ENCODE peak calls at places on chromosomes 2 and 18, in ten cellular contexts. Z, O, A, K, R, Q, W, D, X and J are unnamed samples.

GRCh38 chr2:10940607-10941006 is 28.9 kb downstream of the KCNF1 start:
- DNase-seq in X (no peak), Z (no peak), D (no peak), K (no peak), A (no peak), Q (no peak), W (no peak), O (no peak), R (no peak), J (no peak)

GRCh38 chr2:210913461-210913860 is 357.1 kb downstream of the CPS1 start:
- DNase-seq in O (no peak), Q (no peak), D (no peak), R (no peak), Z (no peak), X (no peak), K (no peak), W (no peak), A (no peak), J (no peak)

GRCh38 chr2:217886720-217887309 is 116.0 kb downstream of the TNS1 start:
- DNase-seq in W (peak), X (peak), Z (peak), O (peak), R (peak), K (no peak), D (peak), Q (peak), A (peak), J (peak)

GRCh38 chr2:119387381-119388129 is 20.8 kb downstream of the DBI start:
- DNase-seq in D (no peak), Q (peak), W (peak), Z (peak), R (no peak), K (peak), O (peak), X (peak), A (peak), J (no peak)

GRCh38 chr2:19860022-19860421 is 41.8 kb downstream of the TTC32 start:
- DNase-seq in K (no peak), D (no peak), W (no peak), Q (no peak), O (no peak), A (no peak), Z (peak), X (no peak), R (no peak), J (no peak)

GRCh38 chr2:176117823-176118376 is 1.3 kb downstream of the HOXD10 start:
- DNase-seq in X (no peak), Z (no peak), O (no peak), W (no peak), Q (no peak), A (no peak), K (peak), R (no peak), D (no peak), J (no peak)

GRCh38 chr18:12015697-12016062 is 34.4 kb downstream of the IMPA2 start:
- DNase-seq in Q (peak), W (no peak), O (no peak), Z (peak), A (no peak), K (peak), D (peak), X (peak), R (no peak), J (no peak)

GRCh38 chr18:63074987-63075404 is 244.6 kb downstream of the BCL2 start:
- DNase-seq in R (no peak), W (peak), Q (peak), D (peak), Z (peak), K (peak), O (peak), X (peak), A (peak), J (peak)

GRCh38 chr2:239651859-239652258 is 251.0 kb upstream of the HDAC4 start:
- DNase-seq in K (no peak), Q (no peak), A (no peak), X (no peak), O (no peak), D (no peak), Z (no peak), R (no peak), W (no peak), J (no peak)

GRCh38 chr2:37324536-37324785 is 172 bp downstream of the PRKD3 start:
- DNase-seq in R (no peak), K (no peak), A (peak), D (peak), Z (peak), Q (no peak), W (no peak), O (peak), X (peak), J (no peak)

GRCh38 chr18:23226930-23227728 is 91.8 kb downstream of the CABLES1 start:
- DNase-seq in X (peak), A (no peak), D (no peak), W (no peak), Z (no peak), Q (no peak), R (no peak), O (no peak), K (peak), J (no peak)

GRCh38 chr18:3983351-3983969 is 471.6 kb downstream of the DLGAP1 start:
- DNase-seq in R (no peak), D (no peak), A (no peak), K (no peak), O (no peak), W (peak), Z (no peak), Q (no peak), X (no peak), J (no peak)

GRCh38 chr18:68763082-68763481 is 34.8 kb upstream of the CCDC102B start:
- DNase-seq in R (no peak), O (no peak), K (no peak), D (no peak), W (no peak), Z (no peak), Q (no peak), X (no peak), A (no peak), J (no peak)

GRCh38 chr2:183709829-183710228 is 585.6 kb downstream of the NUP35 start:
- DNase-seq in W (no peak), Q (no peak), K (no peak), O (no peak), Z (no peak), X (no peak), D (no peak), R (no peak), A (no peak), J (no peak)

GRCh38 chr2:220553150-220553549 is 925.7 kb downstream of the SLC4A3 start:
- DNase-seq in K (no peak), Q (no peak), O (no peak), Z (no peak), D (no peak), X (no peak), W (no peak), R (no peak), A (no peak), J (no peak)

GRCh38 chr2:237483018-237483731 is 3.9 kb upstream of the MLPH start:
- DNase-seq in Q (peak), K (peak), R (no peak), X (peak), W (no peak), A (no peak), Z (peak), D (peak), O (no peak), J (no peak)

GRCh38 chr18:23067236-23067635 is 68.0 kb upstream of the CABLES1 start:
- DNase-seq in K (no peak), Z (no peak), Q (peak), X (no peak), A (no peak), R (no peak), D (no peak), O (peak), W (no peak), J (no peak)

GRCh38 chr2:62202729-62203128 is 6.8 kb downstream of the B3GNT2 start:
- DNase-seq in W (peak), Q (no peak), D (no peak), O (no peak), X (no peak), K (no peak), R (no peak), Z (no peak), A (no peak), J (no peak)

GRCh38 chr2:69103495-69103894 is 90.5 kb downstream of the ANTXR1 start:
- DNase-seq in D (no peak), R (no peak), A (no peak), O (no peak), Z (no peak), K (no peak), X (no peak), W (no peak), Q (no peak), J (no peak)

GRCh38 chr2:108536133-108536780 is 2.0 kb downstream of the LIMS1 start:
- DNase-seq in W (peak), D (no peak), K (no peak), A (no peak), Z (no peak), R (no peak), O (peak), Q (no peak), X (no peak), J (no peak)

GRCh38 chr2:153287109-153287801 is 191.3 kb downstream of the RPRM start:
- DNase-seq in Z (no peak), X (no peak), A (no peak), K (no peak), W (peak), O (peak), R (peak), Q (no peak), D (no peak), J (no peak)

GRCh38 chr2:177296047-177296446 is 31.5 kb upstream of the NFE2L2 start:
- DNase-seq in A (no peak), W (no peak), Q (no peak), R (no peak), K (no peak), O (peak), Z (no peak), X (no peak), D (no peak), J (no peak)

GRCh38 chr2:158753561-158754302 is 41.4 kb upstream of the DAPL1 start:
- DNase-seq in O (peak), Q (peak), D (no peak), Z (peak), W (peak), X (no peak), R (peak), K (no peak), A (no peak), J (peak)

GRCh38 chr18:39198376-39198775 is 1632.8 kb upstream of the CELF4 start:
- DNase-seq in Q (no peak), R (no peak), W (no peak), O (no peak), A (no peak), X (no peak), D (no peak), K (no peak), Z (no peak), J (no peak)

GRCh38 chr18:9803698-9804516 is 81.9 kb upstream of the TXNDC2 start:
- DNase-seq in D (no peak), W (peak), X (no peak), R (no peak), O (no peak), A (no peak), Q (no peak), Z (peak), K (no peak), J (no peak)

GRCh38 chr18:76963951-76964350 is 141.6 kb downstream of the ZNF236 start:
- DNase-seq in K (no peak), Z (no peak), W (no peak), X (no peak), A (no peak), Q (no peak), O (no peak), D (no peak), R (no peak), J (no peak)

GRCh38 chr18:9526458-9526857 is 51.1 kb downstream of the RALBP1 start:
- DNase-seq in W (no peak), A (no peak), K (no peak), O (no peak), X (no peak), Z (no peak), R (no peak), D (no peak), Q (no peak), J (no peak)

GRCh38 chr18:13823707-13824395 is at the start of gene MC5R:
- DNase-seq in X (peak), A (no peak), W (peak), D (peak), R (peak), Z (peak), O (peak), Q (peak), K (peak), J (peak)

GRCh38 chr2:85830645-85831044 is 58.1 kb downstream of the ST3GAL5 start:
- DNase-seq in O (no peak), X (no peak), Z (no peak), R (no peak), W (no peak), D (no peak), Q (no peak), A (no peak), K (no peak), J (no peak)

GRCh38 chr2:132438650-132439030 is 22.0 kb downstream of the GPR39 start:
- DNase-seq in W (no peak), R (no peak), A (no peak), Z (no peak), Q (no peak), K (no peak), X (no peak), D (no peak), O (no peak), J (no peak)

GRCh38 chr2:144432014-144432413 is 87.9 kb downstream of the ZEB2 start:
- DNase-seq in D (no peak), K (no peak), O (no peak), Q (no peak), A (no peak), R (no peak), Z (no peak), W (no peak), X (no peak), J (no peak)
- TF ChIP-seq POLR2AphosphoS5 in D (no peak), K (no peak), O (no peak), Q (no peak), A (no peak), R (no peak), Z (no peak), W (no peak), X (no peak), J (no peak)

DNA sequence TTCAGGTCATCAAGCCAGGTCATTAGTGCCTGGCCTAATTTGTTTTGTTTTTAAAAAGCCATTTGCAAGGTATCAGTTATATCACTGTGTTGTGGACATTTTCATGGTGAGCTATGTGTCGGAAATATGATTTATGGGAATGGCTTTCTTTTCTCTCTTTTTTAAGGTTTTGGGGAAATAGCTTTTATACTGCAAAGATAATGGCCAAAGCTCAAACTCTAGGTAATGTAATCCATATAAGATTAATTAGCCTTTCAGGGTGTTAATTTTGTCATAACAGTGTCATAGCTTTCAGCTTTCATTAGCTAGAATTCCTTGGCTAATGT is 45.8 kb downstream of the PCBP1 start:
- DNase-seq in A (no peak), X (no peak), W (no peak), D (no peak), R (no peak), K (no peak), O (no peak), Q (no peak), Z (no peak), J (no peak)
- TF ChIP-seq POLR2A in A (no peak), X (no peak), W (no peak), D (no peak), R (no peak), K (no peak), O (no peak), Q (no peak), Z (no peak), J (no peak)

DNA sequence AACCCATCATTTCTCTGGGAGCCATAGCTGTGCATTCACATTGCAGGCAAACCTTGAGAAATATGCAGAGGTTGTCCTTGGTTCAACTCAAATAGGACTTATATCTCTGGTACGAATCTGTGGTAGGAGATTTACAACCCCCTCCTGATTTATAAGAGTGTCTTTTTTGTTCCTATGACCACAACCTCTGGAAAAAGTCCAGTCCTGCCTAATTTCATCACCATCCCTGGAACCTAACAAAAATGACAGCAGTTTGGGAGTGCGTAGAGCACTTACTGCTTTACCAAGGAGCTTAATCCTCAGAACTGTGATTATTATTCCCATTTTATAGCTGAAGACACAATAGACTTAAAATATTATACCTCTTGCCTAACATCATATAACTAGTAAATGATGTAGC is 66.5 kb downstream of the VWC2L start:
- DNase-seq in Q (no peak), R (no peak), D (no peak), O (no peak), W (no peak), X (no peak), A (no peak), Z (no peak), K (no peak), J (no peak)
- TF ChIP-seq POLR2AphosphoS5 in Q (no peak), R (no peak), D (no peak), O (no peak), W (no peak), X (no peak), A (no peak), Z (no peak), K (no peak), J (no peak)

DNA sequence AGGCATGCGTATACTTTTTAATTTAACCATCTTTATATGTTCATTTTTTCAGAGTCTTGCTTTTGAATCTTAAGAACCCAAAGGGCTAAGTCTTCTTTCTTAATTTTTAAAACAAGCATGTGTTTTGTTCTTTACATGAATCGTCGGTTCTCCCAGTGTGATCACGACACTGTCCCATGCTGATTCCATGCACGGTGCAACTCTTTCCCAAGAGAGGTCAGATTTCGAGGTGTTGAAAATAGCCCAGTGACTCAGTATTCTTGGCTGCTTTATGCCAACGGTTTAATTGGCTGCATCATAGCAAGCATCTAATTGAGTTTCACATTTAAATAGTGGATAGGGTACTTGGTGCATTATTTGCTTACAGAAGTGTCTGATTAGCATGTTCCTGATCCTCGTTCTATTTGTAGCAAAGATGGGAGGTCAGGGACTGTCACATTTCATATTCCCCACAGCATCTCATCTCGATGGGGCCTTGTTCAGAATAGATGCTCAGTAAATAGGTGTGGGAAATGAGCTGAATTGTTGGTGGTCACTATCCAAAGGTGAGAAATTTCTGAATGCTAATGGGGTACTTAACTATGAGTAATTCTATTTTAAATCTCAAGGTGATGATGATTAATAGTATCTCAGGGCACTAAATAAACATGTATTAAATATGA is 2.8 kb downstream of the NPAS2 start:
- DNase-seq in K (no peak), X (no peak), O (peak), D (no peak), Z (no peak), W (no peak), R (no peak), A (no peak), Q (no peak), J (no peak)
- TF ChIP-seq POLR2A in K (no peak), X (no peak), O (no peak), D (no peak), Z (no peak), W (no peak), R (no peak), A (no peak), Q (no peak), J (no peak)

GRCh38 chr2:226760412-226761194 is 39.0 kb downstream of the IRS1 start:
- DNase-seq in Q (no peak), A (no peak), K (no peak), W (no peak), X (no peak), R (no peak), D (no peak), Z (no peak), O (peak), J (no peak)
- TF ChIP-seq POLR2AphosphoS5 in Q (no peak), A (no peak), K (peak), W (no peak), X (peak), R (no peak), D (no peak), Z (no peak), O (no peak), J (no peak)

GRCh38 chr2:207683879-207684627 is 27.4 kb upstream of the CCNYL1 start:
- DNase-seq in Q (no peak), X (no peak), K (no peak), O (peak), A (no peak), Z (no peak), W (no peak), D (no peak), R (no peak), J (no peak)

GRCh38 chr2:207683438-207683837 is 28.0 kb upstream of the CCNYL1 start:
- DNase-seq in A (no peak), X (no peak), W (no peak), K (no peak), Q (no peak), R (no peak), O (no peak), Z (no peak), D (no peak), J (no peak)

GRCh38 chr2:207688597-207688996 is 22.8 kb upstream of the CCNYL1 start:
- DNase-seq in A (no peak), X (no peak), O (no peak), D (no peak), Q (no peak), K (no peak), Z (no peak), W (no peak), R (no peak), J (no peak)

GRCh38 chr2:207682557-207682956 is 28.9 kb upstream of the CCNYL1 start:
- DNase-seq in Q (no peak), X (no peak), R (no peak), Z (no peak), A (no peak), W (no peak), O (no peak), D (no peak), K (no peak), J (no peak)

DNA sequence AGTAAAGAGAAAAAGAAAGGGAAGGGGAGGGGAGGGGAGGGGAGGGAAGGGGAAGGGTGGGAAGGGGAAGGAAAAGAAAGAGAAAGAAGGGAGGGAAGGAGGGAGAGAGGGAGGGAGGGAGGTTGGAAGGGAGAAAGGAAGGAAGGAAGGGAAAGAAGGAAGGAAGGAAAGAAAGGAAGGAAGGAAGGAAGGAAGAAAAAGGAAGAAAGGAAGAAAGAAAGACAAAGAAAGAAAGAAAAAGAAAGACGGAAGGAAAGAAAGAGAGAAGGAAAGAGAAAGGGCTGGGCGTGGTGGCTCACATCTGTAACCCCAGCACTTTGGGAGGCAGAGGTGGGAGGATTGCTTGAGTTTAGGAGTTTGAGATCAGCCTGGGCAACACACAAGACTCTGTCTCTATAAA is 24.6 kb upstream of the CCNYL1 start:
- DNase-seq in X (no peak), D (no peak), O (no peak), K (no peak), R (no peak), W (no peak), A (no peak), Q (no peak), Z (no peak), J (no peak)
- TF ChIP-seq POLR2A in X (no peak), D (no peak), O (no peak), K (no peak), R (no peak), W (no peak), A (no peak), Q (no peak), Z (no peak), J (no peak)

GRCh38 chr18:70354771-70355170 is 65.9 kb downstream of the SOCS6 start:
- DNase-seq in Z (no peak), X (no peak), R (no peak), A (no peak), Q (no peak), K (no peak), W (no peak), O (no peak), D (no peak), J (no peak)

GRCh38 chr18:70354080-70354479 is 65.2 kb downstream of the SOCS6 start:
- DNase-seq in O (no peak), K (no peak), D (no peak), W (no peak), R (no peak), A (no peak), Z (no peak), Q (no peak), X (no peak), J (no peak)

GRCh38 chr18:70359071-70359470 is 70.2 kb downstream of the SOCS6 start:
- DNase-seq in K (no peak), R (no peak), W (no peak), D (no peak), O (no peak), Q (no peak), Z (no peak), X (no peak), A (no peak), J (no peak)

GRCh38 chr18:70355620-70356385 is 67.0 kb downstream of the SOCS6 start:
- DNase-seq in K (no peak), R (no peak), W (no peak), Z (no peak), X (no peak), A (no peak), O (no peak), D (no peak), Q (no peak), J (no peak)
- TF ChIP-seq POLR2AphosphoS5 in K (no peak), R (no peak), W (no peak), Z (no peak), X (no peak), A (no peak), O (no peak), D (no peak), Q (no peak), J (no peak)

GRCh38 chr2:30447149-30448045 is at the start of gene LCLAT1:
- DNase-seq in W (peak), O (peak), K (peak), R (peak), Q (peak), X (peak), D (peak), A (peak), Z (peak), J (peak)
- TF ChIP-seq POLR2A in W (peak), O (peak), K (no peak), R (peak), Q (no peak), X (no peak), D (no peak), A (no peak), Z (no peak), J (peak)